ENCODE peak calls at places on chromosomes 4 and X, in seven cellular contexts. O is iPS-NIHi11, R is endothelial cell, N is anterior cingulate cortex, Z is DMS79, F is C1 segment of cervical spinal cord, G is cardiac muscle cell. W is an unnamed sample.

GRCh38 chr4:129623233-129623632 is 527.3 kb downstream of the C4orf33 start:
- DNase-seq in O (no peak), R (no peak), N (no peak), Z (no peak), F (no peak), G (no peak), W (no peak)

GRCh38 chr4:176044589-176044951 is 21.1 kb upstream of the WDR17 start:
- DNase-seq in O (no peak), R (no peak), N (peak; percentile 90), Z (no peak), F (no peak), G (peak; percentile 10), W (no peak)

GRCh38 chrX:9948406-9948805 is 18.8 kb upstream of the CLDN34 start:
- DNase-seq in O (no peak), R (no peak), N (peak; percentile 28), Z (peak; percentile 11), F (no peak), G (no peak), W (no peak)

GRCh38 chr4:168514249-168514852 is 17.5 kb downstream of the PALLD start:
- DNase-seq in O (no peak), R (no peak), N (no peak), Z (no peak), F (no peak), G (peak; percentile 62), W (no peak)

GRCh38 chr4:41256740-41257256 is at the start of gene UCHL1:
- DNase-seq in O (peak; percentile 87), R (peak; percentile 93), N (peak; percentile 76), Z (peak; percentile 73), F (no peak), G (peak; percentile 93), W (peak; percentile 98)

GRCh38 chr4:15332377-15332776 is 95.5 kb upstream of the C1QTNF7 start:
- DNase-seq in O (no peak), R (no peak), N (no peak), Z (no peak), F (no peak), G (no peak), W (no peak)

GRCh38 chrX:119150163-119151135 is 22.8 kb upstream of the KIAA1210 start:
- DNase-seq in O (no peak), R (no peak), N (no peak), Z (no peak), F (no peak), G (no peak), W (no peak)

GRCh38 chrX:51494409-51494808 is 2.0 kb downstream of the NUDT11 start:
- DNase-seq in O (no peak), R (no peak), N (no peak), Z (no peak), F (no peak), G (peak; percentile 10), W (no peak)

GRCh38 chr4:170990989-170991589 is 822.1 kb upstream of the GALNTL6 start:
- DNase-seq in O (peak; percentile 52), R (peak; percentile 49), N (no peak), Z (no peak), F (no peak), G (no peak), W (no peak)

GRCh38 chr4:35503435-35503834 is 740.9 kb downstream of the ARAP2 start:
- DNase-seq in O (no peak), R (no peak), N (no peak), Z (no peak), F (no peak), G (no peak), W (no peak)

GRCh38 chr4:152456609-152457008 is 79.3 kb downstream of the FBXW7 start:
- DNase-seq in O (no peak), R (no peak), N (no peak), Z (no peak), F (no peak), G (no peak), W (no peak)

GRCh38 chrX:20361890-20362262 is 95.2 kb upstream of the RPS6KA3 start:
- DNase-seq in O (no peak), R (no peak), N (no peak), Z (no peak), F (no peak), G (peak; percentile 82), W (no peak)

GRCh38 chrX:143634373-143634685 is 1.6 kb downstream of the SLITRK4 start:
- DNase-seq in O (no peak), R (peak; percentile 3), N (no peak), Z (no peak), F (no peak), G (no peak), W (no peak)

GRCh38 chrX:143058096-143058495 is 32.4 kb downstream of the SPANXN4 start:
- DNase-seq in O (no peak), R (no peak), N (peak; percentile 20), Z (no peak), F (no peak), G (no peak), W (no peak)

GRCh38 chr4:111136438-111136837 is 513.6 kb upstream of the PITX2 start:
- DNase-seq in O (no peak), R (no peak), N (no peak), Z (no peak), F (no peak), G (peak; percentile 1), W (no peak)

GRCh38 chr4:15400911-15401671 is 26.7 kb upstream of the C1QTNF7 start:
- DNase-seq in O (peak; percentile 33), R (no peak), N (peak; percentile 33), Z (no peak), F (no peak), G (peak; percentile 93), W (no peak)

GRCh38 chr4:53601251-53601764 is 10.0 kb upstream of the LNX1 start:
- DNase-seq in O (peak; percentile 56), R (peak; percentile 24), N (no peak), Z (no peak), F (no peak), G (peak; percentile 29), W (peak; percentile 37)

GRCh38 chr4:159070742-159071141 is 32.1 kb upstream of the RAPGEF2 start:
- DNase-seq in O (no peak), R (no peak), N (peak; percentile 12), Z (no peak), F (no peak), G (peak; percentile 48), W (no peak)

GRCh38 chr4:1416051-1416947 is 10.1 kb upstream of the NKX1-1 start:
- DNase-seq in O (peak; percentile 5), R (peak; percentile 3), N (no peak), Z (no peak), F (no peak), G (no peak), W (no peak)

GRCh38 chrX:40945366-40945713 is 139.9 kb upstream of the USP9X start:
- DNase-seq in O (peak; percentile 35), R (no peak), N (peak; percentile 26), Z (no peak), F (no peak), G (peak; percentile 85), W (no peak)

GRCh38 chr4:4507923-4508322 is 33.9 kb downstream of the STX18 start:
- DNase-seq in O (peak; percentile 33), R (no peak), N (no peak), Z (no peak), F (no peak), G (no peak), W (no peak)

GRCh38 chrX:2819345-2820130 is 9.2 kb upstream of the GYG2 start:
- DNase-seq in O (no peak), R (no peak), N (no peak), Z (no peak), F (no peak), G (peak; percentile 44), W (no peak)

GRCh38 chrX:45485682-45486081 is 285.0 kb upstream of the DIPK2B start:
- DNase-seq in O (no peak), R (no peak), N (no peak), Z (no peak), F (no peak), G (no peak), W (no peak)

GRCh38 chrX:103538728-103539127 is 19.4 kb upstream of the RAB40A start:
- DNase-seq in O (no peak), R (no peak), N (no peak), Z (no peak), F (no peak), G (peak; percentile 75), W (no peak)

GRCh38 chr4:129641179-129641578 is 545.2 kb downstream of the C4orf33 start:
- DNase-seq in O (peak; percentile 27), R (peak; percentile 64), N (no peak), Z (no peak), F (no peak), G (peak; percentile 70), W (peak; percentile 0)

GRCh38 chrX:53256446-53257041 is 24.8 kb downstream of the IQSEC2 start:
- DNase-seq in O (peak; percentile 53), R (no peak), N (no peak), Z (peak; percentile 22), F (no peak), G (no peak), W (no peak)

GRCh38 chr4:127656047-127656680 is 23.4 kb downstream of the INTU start:
- DNase-seq in O (no peak), R (no peak), N (no peak), Z (no peak), F (no peak), G (no peak), W (no peak)

GRCh38 chr4:63717384-63717783 is 691.9 kb downstream of the TECRL start:
- DNase-seq in O (peak; percentile 22), R (no peak), N (no peak), Z (no peak), F (no peak), G (peak; percentile 9), W (no peak)

GRCh38 chr4:127304356-127304755 is 328.4 kb upstream of the INTU start:
- DNase-seq in O (no peak), R (no peak), N (no peak), Z (no peak), F (no peak), G (no peak), W (no peak)

GRCh38 chrX:68429216-68429615 is 4.1 kb downstream of the OPHN1 start:
- DNase-seq in O (no peak), R (no peak), N (no peak), Z (no peak), F (no peak), G (peak; percentile 19), W (no peak)

GRCh38 chrX:17417411-17417810 is 42.4 kb downstream of the NHS start:
- DNase-seq in O (no peak), R (no peak), N (no peak), Z (no peak), F (no peak), G (no peak), W (no peak)

GRCh38 chr4:158020175-158020574 is 152.7 kb downstream of the GASK1B start:
- DNase-seq in O (no peak), R (no peak), N (no peak), Z (no peak), F (no peak), G (peak; percentile 90), W (no peak)

GRCh38 chr4:102356562-102357202 is 11.4 kb upstream of the SLC39A8 start:
- DNase-seq in O (no peak), R (no peak), N (no peak), Z (no peak), F (no peak), G (no peak), W (no peak)